ENCODE peak calls at places on chromosomes 3 and 15, in eight cellular contexts. B, K, V, R, J, T, N and W are unnamed samples.

GRCh38 chr15:35005933-35006332 is 17.8 kb upstream of the ZNF770 start:
- DNase-seq in T (no peak), B (no peak), K (no peak), N (no peak), J (no peak), R (no peak), V (no peak), W (no peak)

GRCh38 chr3:14518432-14518802 is 21.7 kb downstream of the GRIP2 start:
- DNase-seq in T (no peak), K (no peak), N (no peak), V (no peak), B (no peak), J (no peak), R (no peak), W (no peak)

GRCh38 chr3:40366203-40367162 is 20.5 kb upstream of the ENTPD3 start:
- DNase-seq in B (no peak), K (no peak), N (no peak), J (no peak), V (no peak), T (peak), R (no peak), W (no peak)

GRCh38 chr3:87088984-87089841 is 98.3 kb upstream of the VGLL3 start:
- DNase-seq in R (peak), N (no peak), T (peak), V (no peak), J (no peak), K (peak), B (no peak), W (peak)

GRCh38 chr3:170700054-170700404 is 114.2 kb upstream of the SLC7A14 start:
- DNase-seq in J (no peak), K (no peak), T (no peak), R (no peak), V (no peak), B (no peak), N (no peak), W (no peak)

GRCh38 chr3:193572426-193572908 is 17.8 kb upstream of the ATP13A4 start:
- DNase-seq in K (peak), R (peak), N (peak), J (peak), T (peak), B (no peak), V (peak), W (peak)

GRCh38 chr15:71784719-71785118 is 25.6 kb upstream of the NR2E3 start:
- DNase-seq in N (no peak), V (no peak), T (no peak), B (no peak), K (peak), J (no peak), R (no peak), W (no peak)

GRCh38 chr3:63766261-63766660 is 52.8 kb upstream of the C3orf49 start:
- DNase-seq in N (no peak), R (no peak), J (no peak), K (no peak), V (no peak), B (no peak), T (no peak), W (no peak)

GRCh38 chr15:40108061-40108854 is 421 bp downstream of the BMF start:
- DNase-seq in N (no peak), T (peak), K (peak), R (no peak), B (peak), V (peak), J (no peak), W (no peak)

GRCh38 chr3:71069797-71070196 is 513.7 kb downstream of the FOXP1 start:
- DNase-seq in B (no peak), V (peak), K (peak), T (peak), J (peak), N (no peak), R (peak), W (no peak)

GRCh38 chr15:90686435-90687218 is 30.5 kb upstream of the BLM start:
- DNase-seq in R (no peak), B (no peak), K (no peak), T (no peak), V (no peak), J (no peak), N (no peak), W (no peak)